ENCODE peak calls at places on chromosomes 4 and X, in seven cellular contexts. U, P, V, H, L, I and W are unnamed samples.

GRCh38 chr4:93835929-93836328 is 7.4 kb downstream of the ATOH1 start:
- DNase-seq in I (no peak), L (no peak), H (no peak), U (no peak), P (no peak), V (no peak), W (no peak)

GRCh38 chrX:41877167-41877566 is 46.2 kb downstream of the CASK start:
- DNase-seq in V (no peak), H (no peak), I (no peak), P (no peak), L (no peak), U (no peak), W (no peak)

GRCh38 chr4:25559508-25559907 is 96.1 kb upstream of the SLC34A2 start:
- DNase-seq in V (no peak), P (no peak), L (no peak), I (no peak), H (no peak), U (no peak), W (no peak)

GRCh38 chr4:69668680-69669079 is 15.6 kb upstream of the UGT2A1 start:
- DNase-seq in I (no peak), U (no peak), V (no peak), P (no peak), H (no peak), L (no peak), W (no peak)

GRCh38 chr4:3338976-3339531 is 46.2 kb downstream of the RGS12 start:
- DNase-seq in H (no peak), U (no peak), V (no peak), I (no peak), P (no peak), L (no peak), W (no peak)

GRCh38 chr4:147833254-147833653 is 101.4 kb downstream of the ARHGAP10 start:
- DNase-seq in V (no peak), H (no peak), P (no peak), L (no peak), U (no peak), I (no peak), W (no peak)

GRCh38 chrX:9611436-9612145 is 146.7 kb downstream of the TBL1X start:
- DNase-seq in H (no peak), I (no peak), U (no peak), L (no peak), V (peak; percentile 30), P (no peak), W (no peak)

GRCh38 chr4:56267558-56267957 is 119.7 kb downstream of the AASDH start:
- DNase-seq in P (no peak), H (no peak), L (no peak), V (no peak), U (no peak), I (no peak), W (no peak)

GRCh38 chr4:122167369-122167768 is 15.2 kb downstream of the BLTP1 start:
- DNase-seq in H (no peak), I (no peak), V (no peak), U (no peak), P (no peak), L (no peak), W (no peak)

GRCh38 chr4:153822316-153822715 is 33.4 kb upstream of the SFRP2 start:
- DNase-seq in U (no peak), H (no peak), I (no peak), P (no peak), L (no peak), V (no peak), W (no peak)

GRCh38 chrX:155819525-155819924 is 61.6 kb upstream of the VAMP7 start:
- DNase-seq in U (no peak), P (no peak), L (no peak), V (no peak), H (no peak), I (no peak), W (no peak)

GRCh38 chr4:8267077-8267476 is 2.5 kb upstream of the HTRA3 start:
- DNase-seq in V (peak; percentile 73), L (peak; percentile 70), U (peak; percentile 67), H (peak; percentile 52), I (no peak), P (peak; percentile 85), W (peak; percentile 90)

DNA sequence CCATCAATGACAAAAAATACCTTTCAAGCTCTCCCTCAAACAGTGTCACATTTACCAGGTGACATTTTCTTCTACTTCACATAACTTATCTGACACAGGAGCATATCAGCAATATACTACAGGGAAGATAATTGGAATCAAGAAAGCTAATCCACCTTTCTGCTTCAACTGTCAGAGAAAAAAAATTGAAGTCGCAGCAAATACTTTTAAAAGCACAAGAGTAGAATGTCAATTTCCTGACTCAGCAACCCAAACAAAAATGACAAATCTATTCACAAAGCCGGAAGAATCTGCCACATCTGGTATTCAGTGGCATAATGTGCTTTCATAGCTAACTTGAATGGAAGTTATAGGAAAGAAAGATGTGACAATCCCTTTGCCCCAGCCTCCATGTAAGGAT is 36.7 kb downstream of the AGA start:
- DNase-seq in L (no peak), U (no peak), I (no peak), P (no peak), V (no peak), H (no peak), W (no peak)
- TF ChIP-seq EP300 in L (no peak), U (no peak), I (no peak), P (no peak), V (no peak), H (no peak), W (no peak)

GRCh38 chr4:708631-708933 is 3.0 kb downstream of the PCGF3 start:
- DNase-seq in U (no peak), P (no peak), I (no peak), L (no peak), V (no peak), H (no peak), W (peak; percentile 48)
- H3K4me3 ChIP-seq in U (no peak overlapping the region), P (no peak overlapping the region), I (no peak overlapping the region), L (no peak overlapping the region), V (no peak overlapping the region), H (no peak overlapping the region), W (no peak overlapping the region)

DNA sequence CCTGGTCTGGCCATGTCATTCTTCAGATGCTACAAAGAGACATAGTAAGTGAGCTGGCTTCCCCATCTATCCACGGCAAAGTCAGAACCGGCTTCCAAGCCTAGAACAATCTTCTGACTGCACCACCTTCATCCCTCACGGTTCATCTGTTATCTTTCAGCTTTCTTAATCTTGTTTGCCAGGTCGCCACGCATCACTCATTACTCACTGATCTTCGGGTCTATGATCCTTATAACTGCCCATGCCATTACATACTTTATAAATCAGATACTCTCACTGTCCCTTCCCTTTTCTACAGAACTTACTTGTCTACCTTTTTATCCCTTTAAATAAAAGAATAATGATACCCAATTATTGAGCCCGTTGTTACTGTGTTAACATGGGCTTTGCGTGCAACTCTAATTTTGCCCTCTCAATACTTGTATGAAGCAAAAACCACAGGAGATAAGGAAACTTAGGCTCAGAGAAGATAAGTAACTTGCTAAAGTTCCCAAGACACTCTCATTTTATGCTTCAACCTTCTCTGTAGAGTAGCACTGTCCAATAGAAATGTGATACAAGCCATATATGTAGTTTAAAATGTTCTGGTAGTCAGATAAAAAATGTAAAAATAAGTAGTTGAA is 171.7 kb downstream of the AMELX start:
- DNase-seq in U (no peak), H (no peak), L (no peak), I (no peak), P (no peak), V (no peak), W (no peak)
- TF ChIP-seq EP300 in U (no peak), H (no peak), L (no peak), I (no peak), P (no peak), V (no peak), W (no peak)

GRCh38 chrX:130120321-130120731 is 10.0 kb upstream of the ELF4 start:
- DNase-seq in P (peak; percentile 39), H (no peak), I (no peak), L (no peak), U (no peak), V (no peak), W (no peak)

GRCh38 chrX:130120746-130121504 is 10.6 kb upstream of the ELF4 start:
- DNase-seq in L (peak; percentile 84), H (peak; percentile 64), V (peak; percentile 86), I (peak; percentile 80), P (peak; percentile 83), U (peak; percentile 74), W (peak; percentile 89)

GRCh38 chrX:130118941-130119640 is 8.8 kb upstream of the ELF4 start:
- DNase-seq in H (no peak), L (no peak), P (no peak), V (no peak), I (no peak), U (no peak), W (no peak)

GRCh38 chrX:130117166-130117565 is 6.9 kb upstream of the ELF4 start:
- DNase-seq in H (no peak), L (no peak), U (no peak), I (no peak), V (no peak), P (no peak), W (no peak)

DNA sequence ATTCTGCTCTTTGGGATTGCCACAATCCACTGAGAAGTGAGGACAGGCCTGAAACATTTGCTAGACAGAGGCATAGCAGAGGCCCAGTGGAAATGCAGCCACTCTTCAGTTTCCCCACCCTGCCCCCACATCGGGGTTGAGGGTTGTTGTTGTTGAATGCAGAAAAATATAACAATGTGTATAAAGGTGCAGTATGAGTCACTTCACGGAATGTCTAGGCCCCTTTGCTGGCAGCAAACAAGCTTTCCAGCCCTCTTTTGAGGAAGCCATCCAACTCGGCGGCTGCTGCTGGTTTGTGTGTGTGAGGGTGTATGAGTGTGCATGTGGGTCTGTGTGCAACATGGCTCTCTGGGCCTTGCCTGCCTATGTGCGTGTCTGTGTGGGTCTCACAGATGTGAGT is 8.1 kb upstream of the ELF4 start:
- DNase-seq in H (no peak), I (no peak), L (no peak), P (no peak), V (no peak), U (no peak), W (no peak)
- H3K4me3 ChIP-seq in H (no peak overlapping the region), I (no peak overlapping the region), L (no peak overlapping the region), P (no peak overlapping the region), V (no peak overlapping the region), U (no peak overlapping the region), W (no peak overlapping the region)

GRCh38 chr4:158809611-158810486 is 41.0 kb downstream of the FNIP2 start:
- DNase-seq in U (peak; percentile 43), H (no peak), L (no peak), P (no peak), V (no peak), I (no peak), W (no peak)
- TF ChIP-seq EP300 in U (peak; percentile 44), H (peak; percentile 84), L (no peak), P (no peak), V (no peak), I (no peak), W (peak; percentile 1)